ENCODE peak calls at places on chromosome 20, in six cellular contexts. H, Y, E, I, C and M are unnamed samples.

GRCh38 chr20:444862-445426 is 17.4 kb downstream of the TBC1D20 start:
- DNase-seq in H (peak; percentile 39), Y (no peak), E (no peak), I (no peak), C (no peak), M (peak; percentile 86)

GRCh38 chr20:31542201-31542842 is 28.1 kb downstream of the HM13 start:
- DNase-seq in H (no peak), Y (no peak), E (no peak), I (no peak), C (no peak), M (no peak)

GRCh38 chr20:57482148-57482547 is 42.8 kb downstream of the CTCFL start:
- DNase-seq in H (no peak), Y (peak; percentile 33), E (no peak), I (no peak), C (no peak), M (no peak)

GRCh38 chr20:40958598-40958997 is 70.0 kb upstream of the TOP1 start:
- DNase-seq in H (no peak), Y (no peak), E (no peak), I (no peak), C (no peak), M (no peak)

GRCh38 chr20:34123309-34123708 is 11.3 kb upstream of the EIF2S2 start:
- DNase-seq in H (no peak), Y (no peak), E (no peak), I (no peak), C (no peak), M (no peak)

GRCh38 chr20:51481311-51481997 is 61.1 kb downstream of the NFATC2 start:
- DNase-seq in H (no peak), Y (peak; percentile 23), E (no peak), I (no peak), C (no peak), M (no peak)

GRCh38 chr20:32003325-32003724 is 6.9 kb upstream of the CCM2L start:
- DNase-seq in H (no peak), Y (no peak), E (no peak), I (no peak), C (no peak), M (no peak)

GRCh38 chr20:46172455-46172854 is 54.3 kb downstream of the CD40 start:
- DNase-seq in H (no peak), Y (no peak), E (no peak), I (no peak), C (no peak), M (no peak)

GRCh38 chr20:43404880-43405279 is 52.8 kb upstream of the SRSF6 start:
- DNase-seq in H (no peak), Y (peak; percentile 67), E (peak; percentile 27), I (no peak), C (peak; percentile 77), M (peak; percentile 56)

GRCh38 chr20:17228624-17229061 is 1.8 kb downstream of the PCSK2 start:
- DNase-seq in H (no peak), Y (no peak), E (no peak), I (no peak), C (peak; percentile 48), M (no peak)

GRCh38 chr20:53678315-53678989 is 84.8 kb upstream of the ZNF217 start:
- DNase-seq in H (no peak), Y (no peak), E (peak; percentile 24), I (no peak), C (no peak), M (no peak)

GRCh38 chr20:49938173-49939163 is 2.3 kb downstream of the RNF114 start:
- DNase-seq in H (no peak), Y (no peak), E (peak; percentile 87), I (peak; percentile 51), C (no peak), M (no peak)

GRCh38 chr20:41618807-41619294 is 674 bp upstream of the CHD6 start:
- DNase-seq in H (no peak), Y (no peak), E (no peak), I (no peak), C (no peak), M (no peak)

GRCh38 chr20:49276895-49277785 is 717 bp downstream of the ZNFX1 start:
- DNase-seq in H (no peak), Y (no peak), E (no peak), I (peak; percentile 64), C (peak; percentile 20), M (peak; percentile 19)

GRCh38 chr20:30812739-30813411 is 444.6 kb upstream of the DEFB115 start:
- DNase-seq in H (no peak), Y (no peak), E (no peak), I (no peak), C (no peak), M (no peak)

GRCh38 chr20:50879649-50880550 is 51.3 kb downstream of the ADNP start:
- DNase-seq in H (no peak), Y (no peak), E (no peak), I (no peak), C (no peak), M (no peak)

GRCh38 chr20:8388146-8388545 is 256.1 kb downstream of the PLCB1 start:
- DNase-seq in H (peak; percentile 58), Y (no peak), E (peak; percentile 51), I (no peak), C (no peak), M (peak; percentile 5)

GRCh38 chr20:57770852-57771746 is 61.3 kb upstream of the PMEPA1 start:
- DNase-seq in H (no peak), Y (no peak), E (no peak), I (no peak), C (no peak), M (no peak)

GRCh38 chr20:23159923-23160445 is 73.9 kb upstream of the CD93 start:
- DNase-seq in H (no peak), Y (no peak), E (no peak), I (no peak), C (no peak), M (no peak)

GRCh38 chr20:17650301-17650761 is 31.7 kb downstream of the RRBP1 start:
- DNase-seq in H (no peak), Y (no peak), E (no peak), I (no peak), C (no peak), M (no peak)

GRCh38 chr20:32906200-32906599 is 47.5 kb downstream of the EFCAB8 start:
- DNase-seq in H (no peak), Y (no peak), E (no peak), I (no peak), C (no peak), M (no peak)

GRCh38 chr20:3820901-3821727 is 767 bp downstream of the AP5S1 start:
- DNase-seq in H (no peak), Y (no peak), E (no peak), I (no peak), C (no peak), M (peak; percentile 59)

GRCh38 chr20:45085867-45086266 is 15.1 kb downstream of the KCNS1 start:
- DNase-seq in H (no peak), Y (no peak), E (no peak), I (no peak), C (no peak), M (no peak)

GRCh38 chr20:45268531-45268930 is 14.2 kb upstream of the SLPI start:
- DNase-seq in H (no peak), Y (no peak), E (peak; percentile 35), I (no peak), C (no peak), M (no peak)

DNA sequence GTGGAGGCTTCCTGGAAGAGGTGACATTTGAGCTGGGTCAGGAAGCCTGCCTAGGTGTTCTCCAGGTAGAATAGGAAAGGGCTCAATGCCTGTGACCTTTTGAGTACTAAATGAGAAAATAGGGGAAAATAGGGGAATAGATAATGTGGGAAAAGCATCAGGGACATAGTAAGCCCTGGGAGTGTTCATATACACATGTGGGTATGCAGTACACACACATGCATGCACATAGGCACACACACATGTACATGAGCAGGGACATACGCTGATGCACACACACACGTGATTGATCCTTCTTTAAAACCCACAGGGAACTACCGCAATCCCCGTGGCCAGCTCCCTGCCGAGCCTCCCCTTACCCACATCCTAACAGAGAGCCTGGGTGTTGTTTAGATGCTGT is 351.7 kb downstream of the CDH4 start:
- DNase-seq in H (no peak), Y (no peak), E (no peak), I (no peak), C (no peak), M (no peak)
- TF ChIP-seq CTCF in H (no peak), Y (no peak), E (no peak), I (no peak), C (no peak), M (no peak)

DNA sequence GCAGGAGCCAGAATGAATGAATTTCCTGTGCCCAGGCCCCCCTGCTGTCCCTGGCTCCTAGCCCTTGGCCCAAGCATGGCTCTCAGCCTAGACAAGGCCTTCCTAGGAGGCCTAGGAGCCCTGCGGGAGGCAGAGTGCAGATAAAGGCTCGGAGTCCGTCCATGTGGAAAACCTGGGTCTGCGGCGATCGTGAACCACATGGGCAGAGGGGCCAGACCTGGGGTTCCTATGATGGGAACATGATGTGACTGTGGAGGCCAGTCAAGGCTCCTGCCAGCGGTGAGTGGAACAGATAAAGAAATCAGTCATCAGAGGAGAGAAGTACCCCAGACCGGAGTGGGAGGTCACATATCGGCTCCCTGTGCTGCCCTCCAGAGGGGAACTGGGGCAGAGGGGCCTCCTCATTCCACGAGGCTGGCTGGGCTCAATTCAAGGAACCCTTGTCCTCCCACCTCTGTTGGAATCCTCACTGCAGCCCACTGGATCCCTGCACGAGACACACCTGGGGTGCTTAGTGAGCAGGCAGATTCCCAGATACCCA is 5.8 kb upstream of the VSTM2L start:
- DNase-seq in H (no peak), Y (no peak), E (peak; percentile 76), I (no peak), C (peak; percentile 67), M (no peak)
- TF ChIP-seq CTCF in H (peak; percentile 22), Y (no peak), E (peak; percentile 52), I (no peak), C (no peak), M (no peak)

GRCh38 chr20:63322146-63322922 is 29.3 kb downstream of the COL20A1 start:
- DNase-seq in H (no peak), Y (no peak), E (no peak), I (peak; percentile 15), C (peak; percentile 13), M (no peak)

GRCh38 chr20:63322923-63323253 is 29.9 kb downstream of the COL20A1 start:
- DNase-seq in H (no peak), Y (no peak), E (no peak), I (no peak), C (no peak), M (no peak)

GRCh38 chr20:63321148-63321831 is 28.3 kb downstream of the COL20A1 start:
- DNase-seq in H (peak; percentile 5), Y (no peak), E (peak; percentile 67), I (peak; percentile 31), C (no peak), M (no peak)

GRCh38 chr20:63325021-63325471 is 32.1 kb downstream of the COL20A1 start:
- DNase-seq in H (no peak), Y (no peak), E (no peak), I (no peak), C (no peak), M (no peak)

GRCh38 chr20:63323298-63323820 is 30.4 kb downstream of the COL20A1 start:
- DNase-seq in H (no peak), Y (no peak), E (no peak), I (no peak), C (no peak), M (no peak)
- TF ChIP-seq CTCF in H (no peak), Y (no peak), E (peak; percentile 24), I (no peak), C (no peak), M (no peak)

DNA sequence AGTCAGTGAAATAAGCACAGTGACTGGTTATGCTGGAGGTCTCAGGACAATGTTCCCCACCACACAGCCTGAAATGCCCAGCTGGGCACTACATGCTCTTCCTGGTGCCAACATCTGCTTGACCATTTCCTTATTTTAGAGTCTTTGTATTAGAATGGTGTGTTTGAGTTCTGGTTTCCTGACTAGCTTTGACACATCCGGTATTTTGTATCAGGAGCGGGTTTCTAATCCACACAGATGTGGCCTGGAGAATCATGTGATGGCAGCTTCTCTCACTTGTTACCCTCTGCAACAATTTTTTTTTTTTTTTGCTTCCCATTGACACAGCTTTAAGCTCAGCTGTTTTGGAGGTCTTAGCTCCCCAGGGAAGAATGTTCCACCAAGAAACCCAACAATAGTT is 164.5 kb upstream of the CST7 start:
- DNase-seq in H (no peak), Y (no peak), E (no peak), I (no peak), C (no peak), M (no peak)
- TF ChIP-seq CTCF in H (no peak), Y (no peak), E (no peak), I (no peak), C (no peak), M (no peak)